ENCODE peak calls at places on chromosomes 5 and 9, in ten cellular contexts. One of them, this sample, is unnamed.

GRCh38 chr5:60803712-60804111 is 40.4 kb downstream of the ELOVL7 start:
- DNase-seq in iPS-NIHi11: no peak
- DNase-seq in substantia nigra: no peak
- DNase-seq in stimulated activated CD8-positive, alpha-beta memory T cell treated with anti-CD3 and anti-CD28 coated beads, Interleukin-4, amount 100 ng/mL, for 1 hour: no peak
- DNase-seq in H54: no peak
- DNase-seq in NCI-H460: no peak
- DNase-seq in NCI-H524: no peak
- DNase-seq in BE2C: no peak
- DNase-seq in left cardiac atrium: no peak
- DNase-seq in posterior vena cava: no peak
- DNase-seq in this sample: no peak

GRCh38 chr9:88234114-88234513 is 95.8 kb upstream of the SPATA31C2 start:
- DNase-seq in iPS-NIHi11: no peak
- DNase-seq in substantia nigra: no peak
- DNase-seq in stimulated activated CD8-positive, alpha-beta memory T cell treated with anti-CD3 and anti-CD28 coated beads, Interleukin-4, amount 100 ng/mL, for 1 hour: no peak
- DNase-seq in H54: no peak
- DNase-seq in NCI-H460: no peak
- DNase-seq in NCI-H524: no peak
- DNase-seq in BE2C: no peak
- DNase-seq in left cardiac atrium: no peak
- DNase-seq in posterior vena cava: no peak
- DNase-seq in this sample: no peak

GRCh38 chr5:173515526-173515925 is 100.9 kb downstream of the BOD1 start:
- DNase-seq in iPS-NIHi11: no peak
- DNase-seq in substantia nigra: no peak
- DNase-seq in stimulated activated CD8-positive, alpha-beta memory T cell treated with anti-CD3 and anti-CD28 coated beads, Interleukin-4, amount 100 ng/mL, for 1 hour: no peak
- DNase-seq in H54: no peak
- DNase-seq in NCI-H460: peak; percentile 38
- DNase-seq in NCI-H524: no peak
- DNase-seq in BE2C: no peak
- DNase-seq in left cardiac atrium: no peak
- DNase-seq in posterior vena cava: no peak
- DNase-seq in this sample: no peak

GRCh38 chr5:113179156-113179555 is 202.6 kb downstream of the DCP2 start:
- DNase-seq in iPS-NIHi11: no peak
- DNase-seq in substantia nigra: no peak
- DNase-seq in stimulated activated CD8-positive, alpha-beta memory T cell treated with anti-CD3 and anti-CD28 coated beads, Interleukin-4, amount 100 ng/mL, for 1 hour: no peak
- DNase-seq in H54: no peak
- DNase-seq in NCI-H460: no peak
- DNase-seq in NCI-H524: peak; percentile 96
- DNase-seq in BE2C: peak; percentile 70
- DNase-seq in left cardiac atrium: no peak
- DNase-seq in posterior vena cava: no peak
- DNase-seq in this sample: no peak

GRCh38 chr5:72397836-72398235 is 77.7 kb downstream of the PTCD2 start:
- DNase-seq in iPS-NIHi11: no peak
- DNase-seq in substantia nigra: no peak
- DNase-seq in stimulated activated CD8-positive, alpha-beta memory T cell treated with anti-CD3 and anti-CD28 coated beads, Interleukin-4, amount 100 ng/mL, for 1 hour: no peak
- DNase-seq in H54: no peak
- DNase-seq in NCI-H460: no peak
- DNase-seq in NCI-H524: no peak
- DNase-seq in BE2C: no peak
- DNase-seq in left cardiac atrium: no peak
- DNase-seq in posterior vena cava: no peak
- DNase-seq in this sample: no peak

GRCh38 chr5:102385365-102385764 is 89.3 kb upstream of the SLCO4C1 start:
- DNase-seq in iPS-NIHi11: no peak
- DNase-seq in substantia nigra: no peak
- DNase-seq in stimulated activated CD8-positive, alpha-beta memory T cell treated with anti-CD3 and anti-CD28 coated beads, Interleukin-4, amount 100 ng/mL, for 1 hour: no peak
- DNase-seq in H54: no peak
- DNase-seq in NCI-H460: no peak
- DNase-seq in NCI-H524: no peak
- DNase-seq in BE2C: no peak
- DNase-seq in left cardiac atrium: no peak
- DNase-seq in posterior vena cava: no peak
- DNase-seq in this sample: no peak

GRCh38 chr5:142486581-142486980 is 161.8 kb upstream of the SPRY4 start:
- DNase-seq in iPS-NIHi11: no peak
- DNase-seq in substantia nigra: no peak
- DNase-seq in stimulated activated CD8-positive, alpha-beta memory T cell treated with anti-CD3 and anti-CD28 coated beads, Interleukin-4, amount 100 ng/mL, for 1 hour: no peak
- DNase-seq in H54: no peak
- DNase-seq in NCI-H460: no peak
- DNase-seq in NCI-H524: no peak
- DNase-seq in BE2C: no peak
- DNase-seq in left cardiac atrium: no peak
- DNase-seq in posterior vena cava: no peak
- DNase-seq in this sample: no peak

GRCh38 chr5:180121799-180122198 is 50.2 kb upstream of the RNF130 start:
- DNase-seq in iPS-NIHi11: no peak
- DNase-seq in substantia nigra: no peak
- DNase-seq in stimulated activated CD8-positive, alpha-beta memory T cell treated with anti-CD3 and anti-CD28 coated beads, Interleukin-4, amount 100 ng/mL, for 1 hour: no peak
- DNase-seq in H54: no peak
- DNase-seq in NCI-H460: no peak
- DNase-seq in NCI-H524: no peak
- DNase-seq in BE2C: no peak
- DNase-seq in left cardiac atrium: no peak
- DNase-seq in posterior vena cava: peak; percentile 24
- DNase-seq in this sample: no peak

GRCh38 chr5:78504726-78505431 is 143.7 kb downstream of the LHFPL2 start:
- DNase-seq in iPS-NIHi11: peak; percentile 41
- DNase-seq in substantia nigra: peak; percentile 56
- DNase-seq in stimulated activated CD8-positive, alpha-beta memory T cell treated with anti-CD3 and anti-CD28 coated beads, Interleukin-4, amount 100 ng/mL, for 1 hour: no peak
- DNase-seq in H54: peak; percentile 91
- DNase-seq in NCI-H460: no peak
- DNase-seq in NCI-H524: peak; percentile 62
- DNase-seq in BE2C: peak; percentile 91
- DNase-seq in left cardiac atrium: peak; percentile 90
- DNase-seq in posterior vena cava: peak; percentile 95
- DNase-seq in this sample: peak; percentile 96

GRCh38 chr5:107277485-107278040 is 393.2 kb downstream of the EFNA5 start:
- DNase-seq in iPS-NIHi11: no peak
- DNase-seq in substantia nigra: no peak
- DNase-seq in stimulated activated CD8-positive, alpha-beta memory T cell treated with anti-CD3 and anti-CD28 coated beads, Interleukin-4, amount 100 ng/mL, for 1 hour: no peak
- DNase-seq in H54: no peak
- DNase-seq in NCI-H460: no peak
- DNase-seq in NCI-H524: no peak
- DNase-seq in BE2C: peak; percentile 24
- DNase-seq in left cardiac atrium: no peak
- DNase-seq in posterior vena cava: no peak
- DNase-seq in this sample: no peak

GRCh38 chr5:113221294-113222176 is 213.3 kb downstream of the TSSK1B start:
- DNase-seq in iPS-NIHi11: no peak
- DNase-seq in substantia nigra: no peak
- DNase-seq in stimulated activated CD8-positive, alpha-beta memory T cell treated with anti-CD3 and anti-CD28 coated beads, Interleukin-4, amount 100 ng/mL, for 1 hour: no peak
- DNase-seq in H54: no peak
- DNase-seq in NCI-H460: no peak
- DNase-seq in NCI-H524: no peak
- DNase-seq in BE2C: no peak
- DNase-seq in left cardiac atrium: no peak
- DNase-seq in posterior vena cava: no peak
- DNase-seq in this sample: no peak

GRCh38 chr5:111432828-111433536 is 79.4 kb downstream of the STARD4 start:
- DNase-seq in iPS-NIHi11: no peak
- DNase-seq in substantia nigra: no peak
- DNase-seq in stimulated activated CD8-positive, alpha-beta memory T cell treated with anti-CD3 and anti-CD28 coated beads, Interleukin-4, amount 100 ng/mL, for 1 hour: no peak
- DNase-seq in H54: no peak
- DNase-seq in NCI-H460: no peak
- DNase-seq in NCI-H524: no peak
- DNase-seq in BE2C: no peak
- DNase-seq in left cardiac atrium: no peak
- DNase-seq in posterior vena cava: no peak
- DNase-seq in this sample: no peak

GRCh38 chr9:87622098-87622497 is 103.8 kb upstream of the CTSL start:
- DNase-seq in iPS-NIHi11: no peak
- DNase-seq in substantia nigra: no peak
- DNase-seq in stimulated activated CD8-positive, alpha-beta memory T cell treated with anti-CD3 and anti-CD28 coated beads, Interleukin-4, amount 100 ng/mL, for 1 hour: no peak
- DNase-seq in H54: no peak
- DNase-seq in NCI-H460: no peak
- DNase-seq in NCI-H524: no peak
- DNase-seq in BE2C: no peak
- DNase-seq in left cardiac atrium: no peak
- DNase-seq in posterior vena cava: no peak
- DNase-seq in this sample: no peak

This sample was measured in sigmoid colon.